ENCODE peak calls at places on chromosomes 11 and 22, in nine cellular contexts. V, O, P, Y, H, G, S, A and U are unnamed samples. For H3K4me1 and H3K36me3, the result is how much of the 10 kb centered on the place peaks cover.

GRCh38 chr11:28963189-28963588 is 855.0 kb downstream of the METTL15 start:
- DNase-seq in H (no peak), V (no peak), S (no peak), P (no peak), A (no peak), G (no peak), Y (no peak), O (peak), U (no peak)

GRCh38 chr11:84136926-84137325 is 850.8 kb upstream of the CCDC90B start:
- DNase-seq in Y (no peak), V (no peak), A (no peak), G (no peak), H (no peak), P (no peak), S (no peak), O (no peak), U (no peak)

GRCh38 chr11:62120466-62120865 is 3.3 kb upstream of the INCENP start:
- DNase-seq in V (no peak), P (no peak), O (no peak), G (no peak), H (no peak), S (no peak), A (no peak), Y (no peak), U (no peak)

GRCh38 chr11:60193687-60194433 is 11.0 kb upstream of the MS4A6A start:
- DNase-seq in A (no peak), G (peak), Y (no peak), V (peak), H (peak), O (peak), S (no peak), P (peak), U (peak)

GRCh38 chr11:133911169-133911568 is 45.6 kb downstream of the IGSF9B start:
- DNase-seq in H (no peak), Y (no peak), A (peak), O (no peak), G (no peak), P (peak), V (no peak), S (no peak), U (no peak)

GRCh38 chr11:76159983-76160661 is 46.2 kb downstream of the WNT11 start:
- DNase-seq in S (no peak), P (no peak), A (no peak), G (no peak), V (no peak), O (no peak), H (no peak), Y (no peak), U (no peak)

GRCh38 chr11:87290304-87290922 is 252.7 kb downstream of the TMEM135 start:
- DNase-seq in H (peak), S (no peak), Y (no peak), V (no peak), A (no peak), O (peak), P (peak), G (peak), U (no peak)

GRCh38 chr11:60771146-60771545 is 14.0 kb upstream of the MS4A10 start:
- DNase-seq in G (no peak), H (no peak), O (no peak), P (no peak), V (no peak), S (no peak), A (no peak), Y (no peak), U (no peak)

GRCh38 chr22:49983148-49984042 is 22.8 kb downstream of the PIM3 start:
- DNase-seq in S (no peak), O (no peak), A (peak), V (no peak), G (no peak), P (no peak), Y (peak), H (no peak), U (peak)

GRCh38 chr11:46105902-46106301 is 15.4 kb downstream of the PHF21A start:
- DNase-seq in H (no peak), Y (no peak), S (no peak), V (no peak), A (no peak), G (no peak), P (no peak), O (no peak), U (no peak)

GRCh38 chr11:46100670-46101069 is 20.6 kb downstream of the PHF21A start:
- DNase-seq in A (no peak), O (no peak), V (no peak), H (no peak), P (no peak), Y (no peak), S (no peak), G (no peak), U (no peak)

GRCh38 chr11:46099973-46100335 is 21.3 kb downstream of the PHF21A start:
- DNase-seq in S (no peak), G (no peak), O (peak), P (peak), Y (no peak), H (no peak), V (no peak), A (no peak), U (no peak)

GRCh38 chr11:46105134-46105628 is 16.1 kb downstream of the PHF21A start:
- DNase-seq in O (no peak), S (no peak), P (no peak), A (no peak), Y (no peak), H (no peak), G (no peak), V (no peak), U (peak)

DNA sequence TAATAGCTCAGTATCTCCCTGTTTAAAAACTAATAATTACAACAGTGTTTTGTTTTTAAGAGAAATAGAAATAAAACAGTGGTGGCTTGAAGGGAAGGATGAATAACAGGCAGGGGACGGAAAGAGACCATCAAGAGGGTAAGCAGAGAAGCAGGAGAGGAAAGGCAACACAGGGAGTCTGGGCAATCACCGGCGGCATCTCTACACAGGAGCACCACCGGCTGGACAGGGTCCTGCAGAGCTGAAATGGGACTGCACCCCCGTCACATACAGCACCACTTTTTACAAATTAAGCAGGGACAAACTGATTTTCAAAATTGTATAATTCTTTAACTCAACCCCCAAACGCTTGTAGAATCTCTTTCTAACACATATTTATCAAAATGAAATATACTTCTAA is 18.4 kb downstream of the PHF21A start:
- DNase-seq in P (no peak), V (no peak), G (no peak), O (no peak), A (no peak), Y (no peak), S (no peak), H (no peak), U (no peak)
- H3K4me1 ChIP-seq in P (under half), V (half or more), G (under half), O (half or more), A (under half), Y (half or more), S (half or more), H (under half), U (under half)

DNA sequence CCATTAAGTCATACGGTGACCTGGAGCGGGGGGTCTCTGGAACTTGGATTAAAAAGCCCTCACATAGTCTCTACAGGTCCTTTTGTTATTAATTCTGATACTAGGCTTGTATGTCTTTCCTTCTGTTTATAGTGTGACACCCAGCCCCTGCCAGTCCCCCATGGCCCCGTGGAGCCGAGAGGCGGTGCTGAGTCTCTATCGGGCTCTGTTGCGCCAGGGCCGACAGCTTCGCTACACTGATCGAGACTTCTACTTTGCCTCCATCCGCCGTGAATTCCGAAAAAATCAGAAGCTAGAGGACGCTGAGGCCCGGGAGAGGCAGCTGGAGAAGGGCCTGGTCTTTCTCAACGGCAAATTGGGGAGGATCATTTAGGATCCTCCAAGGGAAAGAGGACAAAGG is 2.0 kb downstream of the MIEF1 start:
- DNase-seq in G (no peak), A (no peak), S (no peak), Y (no peak), O (no peak), H (no peak), V (no peak), P (no peak), U (no peak)
- H3K4me3 ChIP-seq in G (no peak), A (no peak), S (peak), Y (peak), O (peak), H (peak), V (no peak), P (peak), U (no peak)

GRCh38 chr11:3093281-3094191 is 36.3 kb upstream of the CARS1 start:
- DNase-seq in S (no peak), Y (no peak), A (no peak), V (no peak), O (no peak), G (no peak), P (no peak), H (no peak), U (no peak)

GRCh38 chr11:3094223-3094824 is 37.1 kb upstream of the CARS1 start:
- DNase-seq in P (no peak), H (no peak), O (no peak), G (no peak), A (no peak), Y (no peak), S (no peak), V (no peak), U (no peak)

GRCh38 chr11:3092603-3093141 is 35.4 kb upstream of the CARS1 start:
- DNase-seq in S (no peak), A (no peak), O (no peak), V (no peak), Y (no peak), P (no peak), H (no peak), G (no peak), U (no peak)

GRCh38 chr11:3095712-3096361 is 38.6 kb upstream of the CARS1 start:
- DNase-seq in H (peak), P (no peak), A (no peak), S (no peak), Y (no peak), G (peak), V (no peak), O (peak), U (no peak)

GRCh38 chr11:3096909-3097395 is 39.7 kb upstream of the CARS1 start:
- DNase-seq in S (no peak), Y (no peak), O (no peak), A (no peak), P (peak), V (no peak), H (no peak), G (no peak), U (no peak)
- H3K36me3 ChIP-seq in S (under half), Y (under half), O (under half), A (under half), P (under half), V (half or more), H (under half), G (under half), U (under half)

DNA sequence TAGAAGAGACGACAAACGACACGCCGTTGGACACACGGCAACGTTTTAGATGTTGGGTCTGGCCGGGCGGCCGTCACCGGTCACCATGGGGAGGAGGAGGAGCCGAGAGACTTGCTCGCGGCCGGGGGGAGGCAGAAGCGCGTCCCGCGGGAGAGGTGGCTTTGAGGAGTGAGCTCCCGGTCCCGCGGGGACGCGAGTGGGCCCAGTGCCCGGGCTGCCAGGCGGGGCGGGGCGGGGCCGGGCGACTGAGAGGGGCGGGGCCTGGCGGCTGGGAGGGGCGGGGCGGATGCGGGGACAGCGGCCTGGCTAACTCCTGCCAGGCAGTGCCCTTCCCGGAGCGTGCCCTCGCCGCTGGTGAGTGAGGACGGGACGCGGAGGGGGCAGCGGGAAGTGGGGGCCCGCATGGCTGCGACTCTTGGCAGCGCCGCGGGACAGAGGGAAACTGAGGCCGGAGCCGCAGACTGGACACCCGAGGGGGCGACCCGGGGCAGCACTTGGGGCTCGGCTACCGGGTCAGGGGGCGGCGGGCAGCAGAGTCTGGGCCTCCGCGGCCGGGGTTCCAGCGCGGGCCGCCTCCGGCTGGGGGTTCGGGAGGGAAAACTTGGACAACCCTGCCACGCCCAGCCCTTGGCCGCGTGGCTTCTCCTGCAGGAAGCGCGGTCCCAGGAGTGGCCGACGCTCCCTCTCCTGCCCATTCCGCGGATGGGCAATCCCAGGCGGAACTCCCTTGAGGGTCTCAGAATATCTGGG is at the start of gene TSPO:
- DNase-seq in P (peak), Y (peak), H (peak), O (peak), S (peak), V (peak), A (peak), G (peak), U (peak)
- H3K4me1 ChIP-seq in P (under half), Y (under half), H (under half), O (under half), S (under half), V (under half), A (under half), G (under half), U (under half)

GRCh38 chr22:19963863-19964642 is 22.4 kb upstream of the TXNRD2 start:
- DNase-seq in S (no peak), A (peak), G (no peak), Y (no peak), O (no peak), P (no peak), V (no peak), H (no peak), U (no peak)

GRCh38 chr22:19961868-19962245 is 20.2 kb upstream of the TXNRD2 start:
- DNase-seq in V (no peak), P (no peak), G (no peak), Y (no peak), S (no peak), A (peak), O (no peak), H (no peak), U (peak)

GRCh38 chr22:19961201-19961580 is 19.6 kb upstream of the TXNRD2 start:
- DNase-seq in O (no peak), A (peak), G (no peak), H (no peak), S (no peak), P (no peak), V (no peak), Y (peak), U (peak)

GRCh38 chr22:19962909-19963806 is 21.5 kb upstream of the TXNRD2 start:
- DNase-seq in O (peak), A (peak), V (no peak), H (no peak), P (peak), G (peak), S (no peak), Y (peak), U (peak)

GRCh38 chr22:19962246-19962908 is 20.8 kb upstream of the TXNRD2 start:
- DNase-seq in P (peak), H (peak), O (peak), V (no peak), Y (peak), S (peak), G (peak), A (peak), U (peak)
- H3K4me3 ChIP-seq in P (no peak), H (no peak), O (no peak), V (no peak), Y (no peak), S (no peak), G (no peak), A (no peak), U (no peak)

GRCh38 chr22:30822216-30823014 is 127.7 kb downstream of the OSBP2 start:
- DNase-seq in H (no peak), Y (no peak), A (no peak), O (peak), P (no peak), V (no peak), S (no peak), G (no peak), U (peak)

GRCh38 chr22:30824096-30824495 is 129.4 kb downstream of the OSBP2 start:
- DNase-seq in S (no peak), A (no peak), P (no peak), G (no peak), O (no peak), Y (no peak), H (no peak), V (no peak), U (no peak)

GRCh38 chr22:30821863-30822215 is 127.2 kb downstream of the OSBP2 start:
- DNase-seq in A (no peak), V (no peak), H (no peak), G (no peak), O (no peak), S (no peak), Y (no peak), P (no peak), U (no peak)

GRCh38 chr22:30823015-30823370 is 128.3 kb downstream of the OSBP2 start:
- DNase-seq in V (no peak), P (no peak), S (no peak), G (no peak), O (no peak), H (no peak), Y (no peak), A (no peak), U (no peak)

GRCh38 chr22:30821381-30821780 is 126.7 kb downstream of the OSBP2 start:
- DNase-seq in A (no peak), H (no peak), Y (no peak), G (no peak), P (no peak), S (no peak), V (no peak), O (no peak), U (no peak)
- H3K36me3 ChIP-seq in A (under half), H (under half), Y (under half), G (under half), P (under half), S (under half), V (under half), O (under half), U (under half)